ENCODE peak calls at places on chromosomes 4 and X, in seven cellular contexts. One of them, this sample, is unnamed.

GRCh38 chr4:37540486-37540885 is 145.7 kb downstream of the RELL1 start:
- DNase-seq in stimulated activated CD8-positive, alpha-beta memory T cell treated with anti-CD3 and anti-CD28 coated beads, Interleukin-7, amount 100 ng/mL, for 1 hour: no peak
- DNase-seq in epithelial cell of esophagus: no peak
- DNase-seq in HuH-7.5: no peak
- DNase-seq in SK-MEL-5: peak; percentile 90
- DNase-seq in fibroblast of pulmonary artery: peak; percentile 41
- DNase-seq in aorta: no peak
- DNase-seq in this sample: no peak

GRCh38 chrX:10048076-10048475 is 80.9 kb downstream of the CLDN34 start:
- DNase-seq in stimulated activated CD8-positive, alpha-beta memory T cell treated with anti-CD3 and anti-CD28 coated beads, Interleukin-7, amount 100 ng/mL, for 1 hour: no peak
- DNase-seq in epithelial cell of esophagus: no peak
- DNase-seq in HuH-7.5: no peak
- DNase-seq in SK-MEL-5: no peak
- DNase-seq in fibroblast of pulmonary artery: peak; percentile 36
- DNase-seq in aorta: peak; percentile 57
- DNase-seq in this sample: no peak

GRCh38 chr4:185119927-185120630 is 23.0 kb upstream of the SLC25A4 start:
- DNase-seq in stimulated activated CD8-positive, alpha-beta memory T cell treated with anti-CD3 and anti-CD28 coated beads, Interleukin-7, amount 100 ng/mL, for 1 hour: no peak
- DNase-seq in epithelial cell of esophagus: no peak
- DNase-seq in HuH-7.5: no peak
- DNase-seq in SK-MEL-5: peak; percentile 50
- DNase-seq in fibroblast of pulmonary artery: no peak
- DNase-seq in aorta: no peak
- DNase-seq in this sample: no peak

GRCh38 chrX:98605941-98606340 is 1722.2 kb downstream of the RPA4 start:
- DNase-seq in stimulated activated CD8-positive, alpha-beta memory T cell treated with anti-CD3 and anti-CD28 coated beads, Interleukin-7, amount 100 ng/mL, for 1 hour: no peak
- DNase-seq in epithelial cell of esophagus: no peak
- DNase-seq in HuH-7.5: no peak
- DNase-seq in SK-MEL-5: no peak
- DNase-seq in fibroblast of pulmonary artery: no peak
- DNase-seq in aorta: no peak
- DNase-seq in this sample: no peak

GRCh38 chrX:71432733-71433132 is 66.6 kb downstream of the TAF1 start:
- DNase-seq in stimulated activated CD8-positive, alpha-beta memory T cell treated with anti-CD3 and anti-CD28 coated beads, Interleukin-7, amount 100 ng/mL, for 1 hour: no peak
- DNase-seq in epithelial cell of esophagus: no peak
- DNase-seq in HuH-7.5: no peak
- DNase-seq in SK-MEL-5: no peak
- DNase-seq in fibroblast of pulmonary artery: no peak
- DNase-seq in aorta: no peak
- DNase-seq in this sample: no peak

GRCh38 chr4:77697860-77698599 is 92.4 kb downstream of the CXCL13 start:
- DNase-seq in stimulated activated CD8-positive, alpha-beta memory T cell treated with anti-CD3 and anti-CD28 coated beads, Interleukin-7, amount 100 ng/mL, for 1 hour: no peak
- DNase-seq in epithelial cell of esophagus: peak; percentile 78
- DNase-seq in HuH-7.5: no peak
- DNase-seq in SK-MEL-5: peak; percentile 83
- DNase-seq in fibroblast of pulmonary artery: peak; percentile 84
- DNase-seq in aorta: no peak
- DNase-seq in this sample: no peak

GRCh38 chrX:148270499-148270898 is 229.9 kb upstream of the AFF2 start:
- DNase-seq in stimulated activated CD8-positive, alpha-beta memory T cell treated with anti-CD3 and anti-CD28 coated beads, Interleukin-7, amount 100 ng/mL, for 1 hour: no peak
- DNase-seq in epithelial cell of esophagus: no peak
- DNase-seq in HuH-7.5: no peak
- DNase-seq in SK-MEL-5: no peak
- DNase-seq in fibroblast of pulmonary artery: no peak
- DNase-seq in aorta: no peak
- DNase-seq in this sample: no peak

GRCh38 chrX:106875151-106875550 is 28.0 kb downstream of the RIPPLY1 start:
- DNase-seq in stimulated activated CD8-positive, alpha-beta memory T cell treated with anti-CD3 and anti-CD28 coated beads, Interleukin-7, amount 100 ng/mL, for 1 hour: no peak
- DNase-seq in epithelial cell of esophagus: no peak
- DNase-seq in HuH-7.5: no peak
- DNase-seq in SK-MEL-5: no peak
- DNase-seq in fibroblast of pulmonary artery: no peak
- DNase-seq in aorta: no peak
- DNase-seq in this sample: no peak

GRCh38 chrX:14903891-14904290 is 30.7 kb downstream of the MOSPD2 start:
- DNase-seq in stimulated activated CD8-positive, alpha-beta memory T cell treated with anti-CD3 and anti-CD28 coated beads, Interleukin-7, amount 100 ng/mL, for 1 hour: no peak
- DNase-seq in epithelial cell of esophagus: no peak
- DNase-seq in HuH-7.5: no peak
- DNase-seq in SK-MEL-5: no peak
- DNase-seq in fibroblast of pulmonary artery: no peak
- DNase-seq in aorta: no peak
- DNase-seq in this sample: no peak

GRCh38 chr4:89753601-89754066 is 83.3 kb downstream of the SNCA start:
- DNase-seq in stimulated activated CD8-positive, alpha-beta memory T cell treated with anti-CD3 and anti-CD28 coated beads, Interleukin-7, amount 100 ng/mL, for 1 hour: no peak
- DNase-seq in epithelial cell of esophagus: peak; percentile 96
- DNase-seq in HuH-7.5: no peak
- DNase-seq in SK-MEL-5: peak; percentile 93
- DNase-seq in fibroblast of pulmonary artery: peak; percentile 99
- DNase-seq in aorta: no peak
- DNase-seq in this sample: no peak

GRCh38 chrX:68532828-68533227 is 34.0 kb downstream of the YIPF6 start:
- DNase-seq in stimulated activated CD8-positive, alpha-beta memory T cell treated with anti-CD3 and anti-CD28 coated beads, Interleukin-7, amount 100 ng/mL, for 1 hour: no peak
- DNase-seq in epithelial cell of esophagus: peak; percentile 2
- DNase-seq in HuH-7.5: no peak
- DNase-seq in SK-MEL-5: no peak
- DNase-seq in fibroblast of pulmonary artery: no peak
- DNase-seq in aorta: no peak
- DNase-seq in this sample: no peak

GRCh38 chr4:8305851-8306361 is 36.4 kb downstream of the HTRA3 start:
- DNase-seq in stimulated activated CD8-positive, alpha-beta memory T cell treated with anti-CD3 and anti-CD28 coated beads, Interleukin-7, amount 100 ng/mL, for 1 hour: no peak
- DNase-seq in epithelial cell of esophagus: no peak
- DNase-seq in HuH-7.5: no peak
- DNase-seq in SK-MEL-5: peak; percentile 46
- DNase-seq in fibroblast of pulmonary artery: no peak
- DNase-seq in aorta: peak; percentile 81
- DNase-seq in this sample: no peak

GRCh38 chrX:152656890-152657289 is 19.2 kb downstream of the GABRQ start:
- DNase-seq in stimulated activated CD8-positive, alpha-beta memory T cell treated with anti-CD3 and anti-CD28 coated beads, Interleukin-7, amount 100 ng/mL, for 1 hour: no peak
- DNase-seq in epithelial cell of esophagus: no peak
- DNase-seq in HuH-7.5: no peak
- DNase-seq in SK-MEL-5: no peak
- DNase-seq in fibroblast of pulmonary artery: no peak
- DNase-seq in aorta: no peak
- DNase-seq in this sample: no peak

This sample was measured in CD4-positive, alpha-beta T cell.